ENCODE peak calls at places on chromosomes 5 and 9, in six cellular contexts. P, G, R, K, D and A are unnamed samples.

GRCh38 chr9:4366649-4367330 is 66.9 kb upstream of the GLIS3 start:
- DNase-seq in D (no peak), P (peak; percentile 66), K (no peak), G (peak; percentile 46), R (peak; percentile 74), A (peak; percentile 54)

GRCh38 chr5:81922790-81923398 is 48.9 kb upstream of the ATG10 start:
- DNase-seq in P (no peak), D (no peak), R (no peak), K (no peak), G (no peak), A (no peak)

GRCh38 chr5:108361771-108362170 is 20.1 kb downstream of the FBXL17 start:
- DNase-seq in R (no peak), D (no peak), K (no peak), P (no peak), G (no peak), A (peak; percentile 82)

GRCh38 chr5:117594165-117594564 is 1019.5 kb upstream of the SEMA6A start:
- DNase-seq in K (no peak), P (peak; percentile 15), D (peak; percentile 82), G (no peak), R (no peak), A (peak; percentile 46)

GRCh38 chr5:170104299-170104698 is 1.4 kb upstream of the FOXI1 start:
- DNase-seq in K (no peak), P (no peak), R (no peak), G (no peak), D (no peak), A (no peak)

GRCh38 chr5:171419663-171420428 is 399 bp downstream of the FGF18 start:
- DNase-seq in P (no peak), K (no peak), D (no peak), G (no peak), R (no peak), A (peak; percentile 36)

GRCh38 chr5:16791036-16791705 is 144.9 kb downstream of the MYO10 start:
- DNase-seq in K (no peak), P (peak; percentile 46), D (no peak), R (peak; percentile 95), G (no peak), A (peak; percentile 69)

GRCh38 chr5:135040331-135041144 is 6.5 kb upstream of the PITX1 start:
- DNase-seq in P (no peak), R (no peak), D (no peak), K (no peak), G (no peak), A (no peak)

GRCh38 chr9:18911714-18912342 is 121.2 kb downstream of the SAXO1 start:
- DNase-seq in R (no peak), P (no peak), D (no peak), G (no peak), K (no peak), A (no peak)

GRCh38 chr9:34675048-34675714 is 12.7 kb upstream of the CCL27 start:
- DNase-seq in P (peak; percentile 67), K (peak; percentile 47), G (no peak), R (peak; percentile 72), D (no peak), A (peak; percentile 42)

GRCh38 chr5:79464695-79465332 is 49.1 kb downstream of the HOMER1 start:
- DNase-seq in D (no peak), G (no peak), K (no peak), P (peak; percentile 8), R (peak; percentile 52), A (no peak)

GRCh38 chr9:107176701-107177100 is 106.4 kb upstream of the RAD23B start:
- DNase-seq in P (no peak), G (no peak), K (no peak), D (no peak), R (no peak), A (peak; percentile 25)

GRCh38 chr5:78983601-78984000 is 1.5 kb downstream of the ARSB start:
- DNase-seq in D (no peak), K (no peak), P (no peak), R (peak; percentile 1), G (no peak), A (no peak)

GRCh38 chr5:56656816-56657740 is 158.3 kb upstream of the MAP3K1 start:
- DNase-seq in P (no peak), D (no peak), R (peak; percentile 78), K (no peak), G (no peak), A (peak; percentile 61)

GRCh38 chr9:83059417-83059816 is 3.5 kb downstream of the RASEF start:
- DNase-seq in G (no peak), K (no peak), D (no peak), P (no peak), R (peak; percentile 25), A (no peak)

GRCh38 chr5:140408750-140409241 is 7.2 kb downstream of the ANKHD1 start:
- DNase-seq in D (no peak), K (no peak), G (no peak), R (peak; percentile 80), P (peak; percentile 30), A (no peak)

GRCh38 chr5:13985736-13986418 is 41.4 kb upstream of the DNAH5 start:
- DNase-seq in P (peak; percentile 83), G (no peak), K (no peak), R (peak; percentile 100), D (peak; percentile 61), A (peak; percentile 83)

GRCh38 chr9:7149258-7149657 is 391.5 kb downstream of the KDM4C start:
- DNase-seq in R (no peak), D (no peak), K (no peak), P (no peak), G (no peak), A (no peak)

GRCh38 chr5:55141945-55142690 is 17.9 kb upstream of the GPX8 start:
- DNase-seq in K (no peak), R (no peak), P (no peak), D (no peak), G (no peak), A (no peak)

GRCh38 chr9:127572961-127573727 is 38.9 kb upstream of the STXBP1 start:
- DNase-seq in R (peak; percentile 49), K (no peak), D (no peak), P (peak; percentile 71), G (no peak), A (peak; percentile 93)

GRCh38 chr5:139637438-139638089 is 10.6 kb upstream of the CXXC5 start:
- DNase-seq in R (peak; percentile 78), P (peak; percentile 66), G (peak; percentile 75), K (peak; percentile 37), D (no peak), A (peak; percentile 81)

GRCh38 chr5:134184155-134185135 is 7.7 kb upstream of the SKP1 start:
- DNase-seq in D (peak; percentile 20), R (peak; percentile 74), G (peak; percentile 32), P (peak; percentile 56), K (peak; percentile 62), A (peak; percentile 63)

GRCh38 chr5:112491257-112491656 is 72.2 kb upstream of the EPB41L4A start:
- DNase-seq in R (peak; percentile 35), P (peak; percentile 26), D (no peak), G (no peak), K (no peak), A (no peak)

GRCh38 chr9:133954862-133955529 is 37.1 kb downstream of the VAV2 start:
- DNase-seq in D (no peak), P (no peak), R (no peak), K (peak; percentile 6), G (no peak), A (no peak)

GRCh38 chr5:66897355-66897754 is 299.2 kb downstream of the CD180 start:
- DNase-seq in K (no peak), P (no peak), D (no peak), G (no peak), R (no peak), A (no peak)

GRCh38 chr5:74040065-74040551 is 414.1 kb downstream of the ARHGEF28 start:
- DNase-seq in R (peak; percentile 56), G (no peak), P (no peak), K (no peak), D (peak; percentile 20), A (peak; percentile 96)

GRCh38 chr5:179854356-179854755 is 4.3 kb downstream of the MRNIP start:
- DNase-seq in R (no peak), P (no peak), K (no peak), G (no peak), D (no peak), A (no peak)